ENCODE peak calls at places on chromosomes 3 and 15, in ten cellular contexts. One of them, this sample, is unnamed.

GRCh38 chr3:127822166-127822835 is at the start of gene MGLL:
- DNase-seq in activated T-cell treated with anti-CD3 and anti-CD28 coated beads for 1 hour: no peak
- DNase-seq in brain microvascular endothelial cell: peak
- DNase-seq in NCI-H2171: peak
- DNase-seq in T follicular helper cell: no peak
- DNase-seq in AG20443: peak
- DNase-seq in activated CD4-positive, alpha-beta T cell treated with anti-CD3 and anti-CD28 coated beads for 24 hours: no peak
- DNase-seq in HuH-7.5: peak
- DNase-seq in endothelial cell: peak
- DNase-seq in stromal cell of bone marrow: no peak
- DNase-seq in this sample: peak

GRCh38 chr15:42198516-42198915 is 9.6 kb downstream of the VPS39 start:
- DNase-seq in activated T-cell treated with anti-CD3 and anti-CD28 coated beads for 1 hour: no peak
- DNase-seq in brain microvascular endothelial cell: no peak
- DNase-seq in NCI-H2171: no peak
- DNase-seq in T follicular helper cell: no peak
- DNase-seq in AG20443: no peak
- DNase-seq in activated CD4-positive, alpha-beta T cell treated with anti-CD3 and anti-CD28 coated beads for 24 hours: no peak
- DNase-seq in HuH-7.5: no peak
- DNase-seq in endothelial cell: no peak
- DNase-seq in stromal cell of bone marrow: no peak
- DNase-seq in this sample: no peak

GRCh38 chr3:64462203-64463120 is 225.3 kb downstream of the ADAMTS9 start:
- DNase-seq in activated T-cell treated with anti-CD3 and anti-CD28 coated beads for 1 hour: no peak
- DNase-seq in brain microvascular endothelial cell: peak
- DNase-seq in NCI-H2171: no peak
- DNase-seq in T follicular helper cell: no peak
- DNase-seq in AG20443: peak
- DNase-seq in activated CD4-positive, alpha-beta T cell treated with anti-CD3 and anti-CD28 coated beads for 24 hours: no peak
- DNase-seq in HuH-7.5: no peak
- DNase-seq in endothelial cell: no peak
- DNase-seq in stromal cell of bone marrow: peak
- DNase-seq in this sample: no peak

GRCh38 chr3:116440196-116440595 is 5.1 kb downstream of the LSAMP start:
- DNase-seq in activated T-cell treated with anti-CD3 and anti-CD28 coated beads for 1 hour: no peak
- DNase-seq in brain microvascular endothelial cell: peak
- DNase-seq in NCI-H2171: no peak
- DNase-seq in T follicular helper cell: no peak
- DNase-seq in AG20443: peak
- DNase-seq in activated CD4-positive, alpha-beta T cell treated with anti-CD3 and anti-CD28 coated beads for 24 hours: no peak
- DNase-seq in HuH-7.5: no peak
- DNase-seq in endothelial cell: no peak
- DNase-seq in stromal cell of bone marrow: peak
- DNase-seq in this sample: peak

GRCh38 chr3:56783644-56784451 is 17.9 kb downstream of the ARHGEF3 start:
- DNase-seq in activated T-cell treated with anti-CD3 and anti-CD28 coated beads for 1 hour: peak
- DNase-seq in brain microvascular endothelial cell: peak
- DNase-seq in NCI-H2171: peak
- DNase-seq in T follicular helper cell: peak
- DNase-seq in AG20443: peak
- DNase-seq in activated CD4-positive, alpha-beta T cell treated with anti-CD3 and anti-CD28 coated beads for 24 hours: peak
- DNase-seq in HuH-7.5: no peak
- DNase-seq in endothelial cell: no peak
- DNase-seq in stromal cell of bone marrow: peak
- DNase-seq in this sample: no peak

GRCh38 chr3:72237679-72238320 is 452.9 kb upstream of the PROK2 start:
- DNase-seq in activated T-cell treated with anti-CD3 and anti-CD28 coated beads for 1 hour: no peak
- DNase-seq in brain microvascular endothelial cell: no peak
- DNase-seq in NCI-H2171: no peak
- DNase-seq in T follicular helper cell: no peak
- DNase-seq in AG20443: peak
- DNase-seq in activated CD4-positive, alpha-beta T cell treated with anti-CD3 and anti-CD28 coated beads for 24 hours: no peak
- DNase-seq in HuH-7.5: no peak
- DNase-seq in endothelial cell: no peak
- DNase-seq in stromal cell of bone marrow: no peak
- DNase-seq in this sample: no peak

GRCh38 chr3:126419151-126419703 is 24.5 kb downstream of the CFAP100 start:
- DNase-seq in activated T-cell treated with anti-CD3 and anti-CD28 coated beads for 1 hour: no peak
- DNase-seq in brain microvascular endothelial cell: no peak
- DNase-seq in NCI-H2171: no peak
- DNase-seq in T follicular helper cell: no peak
- DNase-seq in AG20443: no peak
- DNase-seq in activated CD4-positive, alpha-beta T cell treated with anti-CD3 and anti-CD28 coated beads for 24 hours: no peak
- DNase-seq in HuH-7.5: no peak
- DNase-seq in endothelial cell: no peak
- DNase-seq in stromal cell of bone marrow: no peak
- DNase-seq in this sample: no peak

GRCh38 chr3:179068779-179069530 is 2.7 kb downstream of the ZMAT3 start:
- DNase-seq in activated T-cell treated with anti-CD3 and anti-CD28 coated beads for 1 hour: peak
- DNase-seq in brain microvascular endothelial cell: no peak
- DNase-seq in NCI-H2171: no peak
- DNase-seq in T follicular helper cell: peak
- DNase-seq in AG20443: peak
- DNase-seq in activated CD4-positive, alpha-beta T cell treated with anti-CD3 and anti-CD28 coated beads for 24 hours: no peak
- DNase-seq in HuH-7.5: peak
- DNase-seq in endothelial cell: peak
- DNase-seq in stromal cell of bone marrow: peak
- DNase-seq in this sample: no peak

GRCh38 chr3:162670181-162670580 is 1173.6 kb downstream of the OTOL1 start:
- DNase-seq in activated T-cell treated with anti-CD3 and anti-CD28 coated beads for 1 hour: no peak
- DNase-seq in brain microvascular endothelial cell: no peak
- DNase-seq in NCI-H2171: no peak
- DNase-seq in T follicular helper cell: no peak
- DNase-seq in AG20443: no peak
- DNase-seq in activated CD4-positive, alpha-beta T cell treated with anti-CD3 and anti-CD28 coated beads for 24 hours: no peak
- DNase-seq in HuH-7.5: no peak
- DNase-seq in endothelial cell: no peak
- DNase-seq in stromal cell of bone marrow: no peak
- DNase-seq in this sample: no peak

GRCh38 chr3:67946446-67946845 is 292.0 kb upstream of the SUCLG2 start:
- DNase-seq in activated T-cell treated with anti-CD3 and anti-CD28 coated beads for 1 hour: no peak
- DNase-seq in brain microvascular endothelial cell: no peak
- DNase-seq in NCI-H2171: no peak
- DNase-seq in T follicular helper cell: no peak
- DNase-seq in AG20443: no peak
- DNase-seq in activated CD4-positive, alpha-beta T cell treated with anti-CD3 and anti-CD28 coated beads for 24 hours: no peak
- DNase-seq in HuH-7.5: no peak
- DNase-seq in endothelial cell: no peak
- DNase-seq in stromal cell of bone marrow: no peak
- DNase-seq in this sample: no peak